ENCODE peak calls at places on chromosome 13, in four cellular contexts. One of them, this sample, is unnamed.

GRCh38 chr13:51269039-51269438 is 46.8 kb downstream of the FAM124A start:
- DNase-seq in tibial nerve: no peak
- DNase-seq in sigmoid colon: peak; percentile 33
- DNase-seq in activated CD8-positive, alpha-beta memory T cell treated with anti-CD3 and anti-CD28 coated beads for 24 hours: no peak
- DNase-seq in this sample: peak; percentile 28

GRCh38 chr13:113650731-113651148 is 7.3 kb downstream of the ATP4B start:
- DNase-seq in tibial nerve: no peak
- DNase-seq in sigmoid colon: peak; percentile 33
- DNase-seq in activated CD8-positive, alpha-beta memory T cell treated with anti-CD3 and anti-CD28 coated beads for 24 hours: no peak
- DNase-seq in this sample: no peak

GRCh38 chr13:95623141-95623540 is 21.4 kb downstream of the DZIP1 start:
- DNase-seq in tibial nerve: no peak
- DNase-seq in sigmoid colon: no peak
- DNase-seq in activated CD8-positive, alpha-beta memory T cell treated with anti-CD3 and anti-CD28 coated beads for 24 hours: no peak
- DNase-seq in this sample: no peak

GRCh38 chr13:110503979-110504499 is 57.5 kb downstream of the RAB20 start:
- DNase-seq in tibial nerve: no peak
- DNase-seq in sigmoid colon: peak; percentile 51
- DNase-seq in activated CD8-positive, alpha-beta memory T cell treated with anti-CD3 and anti-CD28 coated beads for 24 hours: no peak
- DNase-seq in this sample: no peak

GRCh38 chr13:21576424-21576823 is 27.5 kb downstream of the MICU2 start:
- DNase-seq in tibial nerve: no peak
- DNase-seq in sigmoid colon: no peak
- DNase-seq in activated CD8-positive, alpha-beta memory T cell treated with anti-CD3 and anti-CD28 coated beads for 24 hours: no peak
- DNase-seq in this sample: no peak

GRCh38 chr13:102227696-102228095 is 174.2 kb downstream of the FGF14 start:
- DNase-seq in tibial nerve: no peak
- DNase-seq in sigmoid colon: no peak
- DNase-seq in activated CD8-positive, alpha-beta memory T cell treated with anti-CD3 and anti-CD28 coated beads for 24 hours: no peak
- DNase-seq in this sample: no peak

GRCh38 chr13:82747331-82747730 is 1134.9 kb downstream of the SLITRK1 start:
- DNase-seq in tibial nerve: no peak
- DNase-seq in sigmoid colon: no peak
- DNase-seq in activated CD8-positive, alpha-beta memory T cell treated with anti-CD3 and anti-CD28 coated beads for 24 hours: no peak
- DNase-seq in this sample: no peak

GRCh38 chr13:94704347-94705080 is 7.8 kb downstream of the SOX21 start:
- DNase-seq in tibial nerve: no peak
- DNase-seq in sigmoid colon: no peak
- DNase-seq in activated CD8-positive, alpha-beta memory T cell treated with anti-CD3 and anti-CD28 coated beads for 24 hours: no peak
- DNase-seq in this sample: no peak

GRCh38 chr13:76822691-76823267 is 63.4 kb downstream of the KCTD12 start:
- DNase-seq in tibial nerve: no peak
- DNase-seq in sigmoid colon: no peak
- DNase-seq in activated CD8-positive, alpha-beta memory T cell treated with anti-CD3 and anti-CD28 coated beads for 24 hours: no peak
- DNase-seq in this sample: peak; percentile 67

GRCh38 chr13:94596575-94596971 is 621 bp upstream of the TGDS start:
- DNase-seq in tibial nerve: no peak
- DNase-seq in sigmoid colon: peak; percentile 65
- DNase-seq in activated CD8-positive, alpha-beta memory T cell treated with anti-CD3 and anti-CD28 coated beads for 24 hours: no peak
- DNase-seq in this sample: no peak

GRCh38 chr13:40275636-40276035 is 390.8 kb downstream of the FOXO1 start:
- DNase-seq in tibial nerve: no peak
- DNase-seq in sigmoid colon: no peak
- DNase-seq in activated CD8-positive, alpha-beta memory T cell treated with anti-CD3 and anti-CD28 coated beads for 24 hours: no peak
- DNase-seq in this sample: peak; percentile 46

GRCh38 chr13:68369739-68370138 is 1139.6 kb upstream of the PCDH9 start:
- DNase-seq in tibial nerve: no peak
- DNase-seq in sigmoid colon: no peak
- DNase-seq in activated CD8-positive, alpha-beta memory T cell treated with anti-CD3 and anti-CD28 coated beads for 24 hours: no peak
- DNase-seq in this sample: no peak

GRCh38 chr13:41520699-41521630 is 63.6 kb downstream of the RGCC start:
- DNase-seq in tibial nerve: no peak
- DNase-seq in sigmoid colon: no peak
- DNase-seq in activated CD8-positive, alpha-beta memory T cell treated with anti-CD3 and anti-CD28 coated beads for 24 hours: no peak
- DNase-seq in this sample: no peak

GRCh38 chr13:101149735-101150380 is 266.4 kb downstream of the NALCN start:
- DNase-seq in tibial nerve: no peak
- DNase-seq in sigmoid colon: no peak
- DNase-seq in activated CD8-positive, alpha-beta memory T cell treated with anti-CD3 and anti-CD28 coated beads for 24 hours: no peak
- DNase-seq in this sample: peak; percentile 67

GRCh38 chr13:110907951-110908898 is 6.6 kb downstream of the ANKRD10 start:
- DNase-seq in tibial nerve: no peak
- DNase-seq in sigmoid colon: no peak
- DNase-seq in activated CD8-positive, alpha-beta memory T cell treated with anti-CD3 and anti-CD28 coated beads for 24 hours: no peak
- DNase-seq in this sample: no peak

GRCh38 chr13:97000295-97000925 is 6.1 kb upstream of the OXGR1 start:
- DNase-seq in tibial nerve: no peak
- DNase-seq in sigmoid colon: no peak
- DNase-seq in activated CD8-positive, alpha-beta memory T cell treated with anti-CD3 and anti-CD28 coated beads for 24 hours: no peak
- DNase-seq in this sample: peak; percentile 54

GRCh38 chr13:40096357-40096911 is 441.0 kb downstream of the COG6 start:
- DNase-seq in tibial nerve: no peak
- DNase-seq in sigmoid colon: no peak
- DNase-seq in activated CD8-positive, alpha-beta memory T cell treated with anti-CD3 and anti-CD28 coated beads for 24 hours: peak; percentile 63
- DNase-seq in this sample: no peak

GRCh38 chr13:37225414-37226047 is 120.1 kb upstream of the CSNK1A1L start:
- DNase-seq in tibial nerve: no peak
- DNase-seq in sigmoid colon: no peak
- DNase-seq in activated CD8-positive, alpha-beta memory T cell treated with anti-CD3 and anti-CD28 coated beads for 24 hours: no peak
- DNase-seq in this sample: peak; percentile 43

GRCh38 chr13:73800011-73800410 is 334.2 kb downstream of the KLF12 start:
- DNase-seq in tibial nerve: no peak
- DNase-seq in sigmoid colon: no peak
- DNase-seq in activated CD8-positive, alpha-beta memory T cell treated with anti-CD3 and anti-CD28 coated beads for 24 hours: no peak
- DNase-seq in this sample: no peak

GRCh38 chr13:101917833-101918755 is 465.6 kb downstream of the ITGBL1 start:
- DNase-seq in tibial nerve: no peak
- DNase-seq in sigmoid colon: no peak
- DNase-seq in activated CD8-positive, alpha-beta memory T cell treated with anti-CD3 and anti-CD28 coated beads for 24 hours: no peak
- DNase-seq in this sample: peak; percentile 2

GRCh38 chr13:21657538-21657937 is 13.3 kb upstream of the FGF9 start:
- DNase-seq in tibial nerve: no peak
- DNase-seq in sigmoid colon: no peak
- DNase-seq in activated CD8-positive, alpha-beta memory T cell treated with anti-CD3 and anti-CD28 coated beads for 24 hours: no peak
- DNase-seq in this sample: peak; percentile 64

GRCh38 chr13:94598281-94598680 is 2.3 kb upstream of the TGDS start:
- DNase-seq in tibial nerve: no peak
- DNase-seq in sigmoid colon: no peak
- DNase-seq in activated CD8-positive, alpha-beta memory T cell treated with anti-CD3 and anti-CD28 coated beads for 24 hours: no peak
- DNase-seq in this sample: no peak

GRCh38 chr13:55745828-55746227 is 1394.9 kb upstream of the PRR20A start:
- DNase-seq in tibial nerve: no peak
- DNase-seq in sigmoid colon: no peak
- DNase-seq in activated CD8-positive, alpha-beta memory T cell treated with anti-CD3 and anti-CD28 coated beads for 24 hours: no peak
- DNase-seq in this sample: no peak

GRCh38 chr13:79810671-79811070 is 329.7 kb downstream of the NDFIP2 start:
- DNase-seq in tibial nerve: no peak
- DNase-seq in sigmoid colon: no peak
- DNase-seq in activated CD8-positive, alpha-beta memory T cell treated with anti-CD3 and anti-CD28 coated beads for 24 hours: no peak
- DNase-seq in this sample: peak; percentile 65

GRCh38 chr13:67619346-67619745 is 389.2 kb upstream of the PCDH9 start:
- DNase-seq in tibial nerve: no peak
- DNase-seq in sigmoid colon: no peak
- DNase-seq in activated CD8-positive, alpha-beta memory T cell treated with anti-CD3 and anti-CD28 coated beads for 24 hours: no peak
- DNase-seq in this sample: no peak

GRCh38 chr13:83780201-83780600 is 102.1 kb downstream of the SLITRK1 start:
- DNase-seq in tibial nerve: no peak
- DNase-seq in sigmoid colon: no peak
- DNase-seq in activated CD8-positive, alpha-beta memory T cell treated with anti-CD3 and anti-CD28 coated beads for 24 hours: no peak
- DNase-seq in this sample: no peak

GRCh38 chr13:52356327-52356726 is 49.6 kb downstream of the THSD1 start:
- DNase-seq in tibial nerve: no peak
- DNase-seq in sigmoid colon: no peak
- DNase-seq in activated CD8-positive, alpha-beta memory T cell treated with anti-CD3 and anti-CD28 coated beads for 24 hours: no peak
- DNase-seq in this sample: peak; percentile 62

GRCh38 chr13:91946498-91947070 is 548.2 kb downstream of the GPC5 start:
- DNase-seq in tibial nerve: no peak
- DNase-seq in sigmoid colon: no peak
- DNase-seq in activated CD8-positive, alpha-beta memory T cell treated with anti-CD3 and anti-CD28 coated beads for 24 hours: no peak
- DNase-seq in this sample: no peak

GRCh38 chr13:43057653-43058317 is 34.4 kb downstream of the DNAJC15 start:
- DNase-seq in tibial nerve: no peak
- DNase-seq in sigmoid colon: no peak
- DNase-seq in activated CD8-positive, alpha-beta memory T cell treated with anti-CD3 and anti-CD28 coated beads for 24 hours: no peak
- DNase-seq in this sample: no peak

GRCh38 chr13:108227651-108228272 is 9.6 kb downstream of the ABHD13 start:
- DNase-seq in tibial nerve: peak; percentile 72
- DNase-seq in sigmoid colon: no peak
- DNase-seq in activated CD8-positive, alpha-beta memory T cell treated with anti-CD3 and anti-CD28 coated beads for 24 hours: no peak
- DNase-seq in this sample: peak; percentile 26

GRCh38 chr13:19960673-19961015 is 2.1 kb downstream of the ZMYM2 start:
- DNase-seq in tibial nerve: no peak
- DNase-seq in sigmoid colon: no peak
- DNase-seq in activated CD8-positive, alpha-beta memory T cell treated with anti-CD3 and anti-CD28 coated beads for 24 hours: no peak
- DNase-seq in this sample: no peak

This sample was measured in GM03348.